ENCODE peak calls at places on chromosomes 2 and 18, in ten cellular contexts. R is aorta, E is left ventricle myocardium superior, F is amniotic stem cell, U is T-helper 1 cell, K is activated T-cell treated with anti-CD3 and anti-CD28 coated beads for 1 hour, J is fibroblast of the aortic adventitia, H is C1 segment of cervical spinal cord, Q is AG20443, W is progenitor cell of endocrine pancreas. O is an unnamed sample.

GRCh38 chr18:62850619-62851306 is 135.4 kb downstream of the PHLPP1 start:
- DNase-seq in H (no peak), F (no peak), K (no peak), R (no peak), W (no peak), Q (no peak), E (no peak), J (no peak), U (no peak), O (no peak)

GRCh38 chr18:8982416-8983183 is 119.9 kb upstream of the NDUFV2 start:
- DNase-seq in Q (peak), U (peak), F (peak), R (no peak), E (no peak), J (peak), H (no peak), K (no peak), W (no peak), O (no peak)

GRCh38 chr2:166090900-166091299 is 36.9 kb downstream of the SCN1A start:
- DNase-seq in F (no peak), J (peak), Q (no peak), H (no peak), U (no peak), W (no peak), E (no peak), K (no peak), R (no peak), O (no peak)

GRCh38 chr2:37623971-37624897 is 47.2 kb downstream of the CDC42EP3 start:
- DNase-seq in E (no peak), F (no peak), Q (no peak), U (peak), H (no peak), W (no peak), J (peak), R (no peak), K (no peak), O (no peak)

GRCh38 chr2:29420999-29421856 is 306.0 kb downstream of the CLIP4 start:
- DNase-seq in J (no peak), U (no peak), K (no peak), F (no peak), E (no peak), H (peak), W (no peak), R (no peak), Q (no peak), O (no peak)

GRCh38 chr2:9206991-9207640 is 504 bp downstream of the ASAP2 start:
- DNase-seq in W (no peak), U (no peak), J (no peak), Q (peak), E (peak), F (no peak), K (no peak), H (no peak), R (no peak), O (no peak)

GRCh38 chr18:76995896-76996295 is 136.7 kb downstream of the MBP start:
- DNase-seq in R (no peak), E (no peak), U (no peak), W (no peak), H (no peak), F (no peak), Q (no peak), J (no peak), K (no peak), O (no peak)

GRCh38 chr2:231360881-231361294 is 34.6 kb upstream of the B3GNT7 start:
- DNase-seq in Q (no peak), J (no peak), F (no peak), E (no peak), W (no peak), H (no peak), K (no peak), R (peak), U (no peak), O (no peak)

GRCh38 chr2:75556679-75557366 is 3.9 kb downstream of the EVA1A start:
- DNase-seq in W (no peak), K (no peak), R (no peak), H (no peak), F (no peak), Q (no peak), J (no peak), E (no peak), U (no peak), O (no peak)

GRCh38 chr2:30761226-30761625 is 46.0 kb downstream of the CAPN13 start:
- DNase-seq in E (no peak), U (no peak), W (no peak), R (no peak), K (no peak), J (no peak), F (no peak), Q (no peak), H (no peak), O (no peak)

GRCh38 chr18:48024891-48025660 is 94.6 kb upstream of the SMAD2 start:
- DNase-seq in F (no peak), W (no peak), H (no peak), K (no peak), E (no peak), Q (no peak), U (no peak), J (no peak), R (no peak), O (no peak)

GRCh38 chr2:144071461-144071860 is 448.5 kb downstream of the ZEB2 start:
- DNase-seq in E (no peak), U (no peak), Q (peak), J (peak), W (no peak), H (no peak), F (no peak), R (no peak), K (no peak), O (no peak)

GRCh38 chr2:220847587-220847986 is 724.5 kb downstream of the EPHA4 start:
- DNase-seq in H (no peak), W (no peak), R (no peak), Q (peak), E (no peak), U (no peak), K (no peak), F (peak), J (peak), O (no peak)

O was measured in H9.